ENCODE peak calls at places on chromosomes 6 and 20, in four cellular contexts. R, T, C and O are unnamed samples.

GRCh38 chr6:88141641-88142298 is 24.4 kb downstream of the CNR1 start:
- DNase-seq in R (no peak), C (no peak), T (peak; percentile 88), O (peak; percentile 68)

GRCh38 chr6:157298325-157298724 is 25.0 kb downstream of the TMEM242 start:
- DNase-seq in T (no peak), C (no peak), R (no peak), O (no peak)

GRCh38 chr6:15327271-15327670 is 81.4 kb downstream of the JARID2 start:
- DNase-seq in T (peak; percentile 79), R (peak; percentile 50), C (peak; percentile 42), O (no peak)

GRCh38 chr6:29153083-29153482 is 17.6 kb upstream of the OR2J2 start:
- DNase-seq in T (no peak), R (no peak), C (no peak), O (no peak)

GRCh38 chr6:137494281-137494966 is at the start of gene OLIG3:
- DNase-seq in T (no peak), C (no peak), R (peak; percentile 19), O (peak; percentile 55)

GRCh38 chr6:42547407-42548329 is 16.2 kb upstream of the UBR2 start:
- DNase-seq in R (peak; percentile 91), T (peak; percentile 90), C (peak; percentile 72), O (peak; percentile 92)

GRCh38 chr6:72954736-72955135 is 270.6 kb downstream of the KHDC1L start:
- DNase-seq in T (no peak), R (no peak), C (no peak), O (no peak)

GRCh38 chr20:7650481-7650880 is 289.8 kb downstream of the HAO1 start:
- DNase-seq in C (no peak), R (no peak), T (no peak), O (no peak)

GRCh38 chr6:16370943-16371342 is 132.6 kb downstream of the GMPR start:
- DNase-seq in T (no peak), R (no peak), C (no peak), O (no peak)

GRCh38 chr6:4188801-4189200 is 53.4 kb upstream of the ECI2 start:
- DNase-seq in C (no peak), T (no peak), R (no peak), O (no peak)

GRCh38 chr6:4008324-4009047 is 70.5 kb downstream of the FAM217A start:
- DNase-seq in C (peak; percentile 85), T (peak; percentile 49), R (no peak), O (peak; percentile 34)

GRCh38 chr6:99612551-99613397 is 6.1 kb downstream of the PRDM13 start:
- DNase-seq in C (no peak), R (no peak), T (no peak), O (no peak)

GRCh38 chr6:109722564-109723254 is 31.6 kb downstream of the FIG4 start:
- DNase-seq in C (no peak), T (no peak), R (no peak), O (no peak)

GRCh38 chr6:105608711-105609374 is 206.0 kb upstream of the PREP start:
- DNase-seq in C (peak; percentile 99), T (no peak), R (no peak), O (no peak)

GRCh38 chr20:9927224-9927623 is 88.3 kb upstream of the PAK5 start:
- DNase-seq in C (no peak), R (no peak), T (no peak), O (no peak)

GRCh38 chr6:151392429-151392828 is 1.1 kb upstream of the ZBTB2 start:
- DNase-seq in R (no peak), T (no peak), C (no peak), O (no peak)

GRCh38 chr20:61656198-61656597 is 404.1 kb downstream of the CDH4 start:
- DNase-seq in T (no peak), R (no peak), C (no peak), O (no peak)

GRCh38 chr6:73854998-73855718 is 159.2 kb downstream of the CD109 start:
- DNase-seq in T (peak; percentile 72), R (peak; percentile 27), C (peak; percentile 58), O (peak; percentile 47)

GRCh38 chr6:8085053-8085511 is 17.3 kb downstream of the EEF1E1 start:
- DNase-seq in T (no peak), R (no peak), C (peak; percentile 81), O (no peak)

GRCh38 chr6:138600726-138601125 is 101.4 kb upstream of the NHSL1 start:
- DNase-seq in C (no peak), T (no peak), R (no peak), O (no peak)

DNA sequence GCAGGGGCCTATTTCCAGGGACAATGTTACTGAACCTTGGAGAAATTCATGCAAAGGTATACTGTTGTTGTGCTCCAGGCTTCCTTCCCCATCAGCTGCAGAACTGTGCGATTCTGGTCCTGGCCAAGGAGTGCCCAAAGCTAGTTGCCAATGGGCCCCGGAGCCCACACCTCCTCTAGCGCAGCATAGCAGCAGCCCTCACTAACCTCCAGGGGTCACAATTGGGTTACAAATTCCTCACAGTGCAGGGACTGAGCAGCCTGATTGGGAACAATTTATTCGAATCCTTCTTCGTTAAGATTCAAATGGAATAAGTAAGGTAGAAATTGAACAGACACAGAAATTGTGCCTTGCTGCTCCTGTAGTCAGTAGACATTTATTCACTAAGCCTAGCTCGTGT is 284.9 kb downstream of the PRKN start:
- DNase-seq in T (peak; percentile 18), C (peak; percentile 28), R (no peak), O (no peak)
- TF ChIP-seq CTCF in T (peak; percentile 22), C (no peak), R (no peak), O (no peak)

GRCh38 chr6:116570856-116571682 is at the start of gene RWDD1:
- DNase-seq in R (peak; percentile 96), T (peak; percentile 100), C (peak; percentile 99), O (peak; percentile 96)
- TF ChIP-seq CTCF in R (no peak), T (no peak), C (no peak), O (peak; percentile 9)

DNA sequence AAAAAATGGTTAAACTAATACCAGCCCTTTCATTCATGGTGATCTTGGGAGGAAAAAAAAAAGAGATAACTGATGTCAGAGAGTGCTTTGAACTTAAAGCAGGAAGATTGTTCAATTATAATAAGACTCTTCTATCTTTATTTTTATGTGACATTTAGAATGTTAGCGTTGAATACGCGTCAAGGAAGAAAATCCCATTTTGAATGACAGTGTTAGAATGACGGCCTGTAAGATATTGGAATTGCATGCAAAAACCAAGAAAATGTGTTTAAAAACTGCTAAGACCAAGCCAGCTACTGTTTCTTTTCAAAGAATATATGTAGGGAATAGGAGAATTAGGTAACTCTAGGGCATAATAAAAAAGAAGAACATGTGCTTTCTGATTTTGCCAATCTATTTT is 123.0 kb downstream of the CARMIL1 start:
- DNase-seq in R (no peak), C (no peak), T (no peak), O (no peak)
- TF ChIP-seq CTCF in R (no peak), C (no peak), T (no peak), O (no peak)

GRCh38 chr6:1687402-1687801 is 77.7 kb downstream of the FOXC1 start:
- DNase-seq in T (no peak), C (no peak), R (no peak), O (no peak)

GRCh38 chr6:1688396-1688795 is 78.7 kb downstream of the FOXC1 start:
- DNase-seq in R (no peak), C (no peak), T (no peak), O (no peak)

GRCh38 chr6:1689141-1689540 is 79.4 kb downstream of the FOXC1 start:
- DNase-seq in T (no peak), C (no peak), R (no peak), O (no peak)

DNA sequence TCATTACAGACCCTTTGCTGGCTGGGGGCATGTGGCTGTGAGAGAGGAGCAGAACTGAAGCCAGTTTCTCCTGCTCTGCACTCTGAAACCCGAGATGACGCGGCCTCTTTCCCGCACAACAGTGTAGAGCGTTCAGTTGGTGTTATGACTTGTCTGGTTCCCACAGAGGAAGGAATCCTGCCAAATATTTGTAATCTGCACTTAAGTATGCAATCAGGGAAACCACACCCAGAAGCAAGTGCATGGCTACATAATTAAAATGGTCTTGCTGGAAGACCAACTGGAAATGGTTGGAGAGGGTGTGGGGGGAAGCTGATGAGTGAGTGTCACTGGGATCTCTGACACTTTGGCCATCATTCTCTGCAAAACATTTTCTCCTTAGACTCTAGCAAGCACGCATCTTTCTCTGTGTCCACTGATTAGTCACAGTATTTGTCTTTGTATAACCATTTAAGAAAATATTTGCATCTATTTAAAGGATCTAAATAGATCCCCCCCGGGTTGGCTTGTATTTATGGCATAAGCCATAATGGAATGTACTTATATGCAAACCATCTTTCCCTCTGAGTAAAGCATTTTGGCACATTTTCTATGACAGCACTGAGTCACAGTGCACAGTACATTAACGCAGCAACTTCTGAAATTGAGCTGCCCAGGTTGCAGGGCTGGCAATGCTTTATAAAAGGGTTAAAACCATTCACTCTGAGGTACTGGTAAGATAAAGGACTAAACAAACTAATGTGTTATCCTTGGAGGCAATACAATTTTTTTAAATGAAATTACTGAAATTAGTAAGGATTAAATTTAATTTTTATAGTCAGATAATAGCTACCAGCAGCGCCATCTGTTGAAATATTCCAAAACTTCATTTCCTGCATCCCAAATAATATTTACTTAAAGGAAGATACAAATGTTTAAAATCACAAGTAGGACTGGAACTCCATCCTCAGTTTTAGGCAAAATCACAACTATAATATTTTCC is 76.7 kb downstream of the FOXC1 start:
- DNase-seq in R (no peak), C (no peak), T (no peak), O (no peak)
- TF ChIP-seq CTCF in R (no peak), C (peak; percentile 15), T (no peak), O (no peak)